ENCODE peak calls at places on chromosomes 6 and 20, in five cellular contexts. One of them, this sample, is unnamed.

GRCh38 chr6:88709819-88710246 is 253.6 kb downstream of the RNGTT start:
- DNase-seq in GM13977: no peak
- DNase-seq in CD4-positive, alpha-beta T cell: no peak
- DNase-seq in GM23338: no peak
- DNase-seq in activated naive CD8-positive, alpha-beta T cell treated with anti-CD3 and anti-CD28 coated beads, Interleukin-2, amount 50 U/mL, for 24 hours: no peak
- DNase-seq in this sample: no peak

GRCh38 chr6:118810420-118811027 is 83.4 kb upstream of the ASF1A start:
- DNase-seq in CD4-positive, alpha-beta T cell: peak
- DNase-seq in GM23338: peak
- DNase-seq in GM13977: no peak
- DNase-seq in activated naive CD8-positive, alpha-beta T cell treated with anti-CD3 and anti-CD28 coated beads, Interleukin-2, amount 50 U/mL, for 24 hours: peak
- DNase-seq in this sample: no peak

GRCh38 chr6:147131728-147132127 is 72.5 kb upstream of the STXBP5 start:
- DNase-seq in GM13977: no peak
- DNase-seq in CD4-positive, alpha-beta T cell: no peak
- DNase-seq in GM23338: peak
- DNase-seq in activated naive CD8-positive, alpha-beta T cell treated with anti-CD3 and anti-CD28 coated beads, Interleukin-2, amount 50 U/mL, for 24 hours: no peak
- DNase-seq in this sample: peak

GRCh38 chr6:38443750-38444149 is 196.0 kb downstream of the BTBD9 start:
- DNase-seq in GM23338: no peak
- DNase-seq in activated naive CD8-positive, alpha-beta T cell treated with anti-CD3 and anti-CD28 coated beads, Interleukin-2, amount 50 U/mL, for 24 hours: no peak
- DNase-seq in GM13977: no peak
- DNase-seq in CD4-positive, alpha-beta T cell: no peak
- DNase-seq in this sample: no peak

GRCh38 chr6:14736231-14736953 is 509.5 kb upstream of the JARID2 start:
- DNase-seq in CD4-positive, alpha-beta T cell: no peak
- DNase-seq in activated naive CD8-positive, alpha-beta T cell treated with anti-CD3 and anti-CD28 coated beads, Interleukin-2, amount 50 U/mL, for 24 hours: no peak
- DNase-seq in GM23338: no peak
- DNase-seq in GM13977: no peak
- DNase-seq in this sample: no peak

GRCh38 chr6:2183235-2183634 is 62.2 kb downstream of the GMDS start:
- DNase-seq in activated naive CD8-positive, alpha-beta T cell treated with anti-CD3 and anti-CD28 coated beads, Interleukin-2, amount 50 U/mL, for 24 hours: no peak
- DNase-seq in CD4-positive, alpha-beta T cell: no peak
- DNase-seq in GM23338: no peak
- DNase-seq in GM13977: no peak
- DNase-seq in this sample: no peak

GRCh38 chr20:37969949-37970855 is 63.1 kb downstream of the TTI1 start:
- DNase-seq in GM13977: no peak
- DNase-seq in CD4-positive, alpha-beta T cell: no peak
- DNase-seq in activated naive CD8-positive, alpha-beta T cell treated with anti-CD3 and anti-CD28 coated beads, Interleukin-2, amount 50 U/mL, for 24 hours: no peak
- DNase-seq in GM23338: no peak
- DNase-seq in this sample: peak

GRCh38 chr20:6074145-6074561 is 20.3 kb upstream of the LRRN4 start:
- DNase-seq in GM23338: peak
- DNase-seq in GM13977: peak
- DNase-seq in CD4-positive, alpha-beta T cell: no peak
- DNase-seq in activated naive CD8-positive, alpha-beta T cell treated with anti-CD3 and anti-CD28 coated beads, Interleukin-2, amount 50 U/mL, for 24 hours: no peak
- DNase-seq in this sample: peak

GRCh38 chr6:121503633-121504032 is 68.2 kb downstream of the GJA1 start:
- DNase-seq in GM23338: no peak
- DNase-seq in GM13977: no peak
- DNase-seq in activated naive CD8-positive, alpha-beta T cell treated with anti-CD3 and anti-CD28 coated beads, Interleukin-2, amount 50 U/mL, for 24 hours: no peak
- DNase-seq in CD4-positive, alpha-beta T cell: no peak
- DNase-seq in this sample: no peak

This sample was measured in kidney tubule cell.